ENCODE peak calls at places on chromosomes 13 and 19, in eight cellular contexts. One of them, this sample, is unnamed.
A peak's percentile ranks its signal among the peaks of the same experiment; 100 is the strongest.

GRCh38 chr19:11091343-11092153 is 2.3 kb downstream of the LDLR start:
- DNase-seq in lung: peak; percentile 61
- DNase-seq in HFFc6: peak; percentile 95
- DNase-seq in suprapubic skin: peak; percentile 87
- DNase-seq in GM12865: peak; percentile 44
- DNase-seq in lower leg skin: peak; percentile 94
- DNase-seq in BE2C: no peak
- DNase-seq in cardiac muscle cell: no peak
- DNase-seq in this sample: peak; percentile 41

GRCh38 chr13:70310720-70311119 is 202.5 kb upstream of the KLHL1 start:
- DNase-seq in HFFc6: no peak
- DNase-seq in lung: no peak
- DNase-seq in cardiac muscle cell: peak; percentile 72
- DNase-seq in lower leg skin: no peak
- DNase-seq in suprapubic skin: no peak
- DNase-seq in GM12865: peak; percentile 14
- DNase-seq in BE2C: peak; percentile 67
- DNase-seq in this sample: no peak

GRCh38 chr19:17401628-17402027 is 3.8 kb downstream of the BST2 start:
- DNase-seq in suprapubic skin: no peak
- DNase-seq in cardiac muscle cell: no peak
- DNase-seq in HFFc6: no peak
- DNase-seq in lower leg skin: no peak
- DNase-seq in lung: no peak
- DNase-seq in BE2C: no peak
- DNase-seq in GM12865: no peak
- DNase-seq in this sample: no peak

GRCh38 chr13:80524447-80525215 is 183.7 kb upstream of the SPRY2 start:
- DNase-seq in lung: no peak
- DNase-seq in lower leg skin: no peak
- DNase-seq in suprapubic skin: no peak
- DNase-seq in BE2C: no peak
- DNase-seq in HFFc6: no peak
- DNase-seq in cardiac muscle cell: no peak
- DNase-seq in GM12865: no peak
- DNase-seq in this sample: no peak

GRCh38 chr19:3532154-3533019 is 6.6 kb upstream of the TEKTIP1 start:
- DNase-seq in HFFc6: no peak
- DNase-seq in BE2C: no peak
- DNase-seq in GM12865: no peak
- DNase-seq in suprapubic skin: no peak
- DNase-seq in cardiac muscle cell: no peak
- DNase-seq in lower leg skin: no peak
- DNase-seq in lung: no peak
- DNase-seq in this sample: no peak

GRCh38 chr19:29667941-29668340 is 2.7 kb downstream of the PLEKHF1 start:
- DNase-seq in BE2C: no peak
- DNase-seq in cardiac muscle cell: no peak
- DNase-seq in lower leg skin: peak; percentile 71
- DNase-seq in suprapubic skin: no peak
- DNase-seq in HFFc6: no peak
- DNase-seq in lung: no peak
- DNase-seq in GM12865: peak; percentile 74
- DNase-seq in this sample: no peak

GRCh38 chr13:80131204-80131603 is 209.7 kb downstream of the SPRY2 start:
- DNase-seq in BE2C: peak; percentile 66
- DNase-seq in HFFc6: peak; percentile 20
- DNase-seq in lung: peak; percentile 82
- DNase-seq in GM12865: no peak
- DNase-seq in lower leg skin: no peak
- DNase-seq in suprapubic skin: peak; percentile 66
- DNase-seq in cardiac muscle cell: peak; percentile 86
- DNase-seq in this sample: no peak

GRCh38 chr13:44272692-44273091 is 100.9 kb upstream of the SERP2 start:
- DNase-seq in HFFc6: peak; percentile 39
- DNase-seq in BE2C: no peak
- DNase-seq in cardiac muscle cell: no peak
- DNase-seq in lung: no peak
- DNase-seq in suprapubic skin: no peak
- DNase-seq in lower leg skin: peak; percentile 59
- DNase-seq in GM12865: no peak
- DNase-seq in this sample: no peak

GRCh38 chr19:16315825-16316505 is 8.7 kb upstream of the KLF2 start:
- DNase-seq in BE2C: no peak
- DNase-seq in cardiac muscle cell: peak; percentile 48
- DNase-seq in lower leg skin: no peak
- DNase-seq in GM12865: no peak
- DNase-seq in suprapubic skin: peak; percentile 77
- DNase-seq in HFFc6: peak; percentile 98
- DNase-seq in lung: peak; percentile 59
- DNase-seq in this sample: no peak

GRCh38 chr19:15120135-15121026 is 13.2 kb downstream of the SYDE1 start:
- DNase-seq in lower leg skin: no peak
- DNase-seq in lung: no peak
- DNase-seq in HFFc6: no peak
- DNase-seq in BE2C: no peak
- DNase-seq in suprapubic skin: no peak
- DNase-seq in cardiac muscle cell: no peak
- DNase-seq in GM12865: no peak
- DNase-seq in this sample: no peak

GRCh38 chr13:40490086-40490723 is 176.2 kb downstream of the FOXO1 start:
- DNase-seq in lower leg skin: peak; percentile 73
- DNase-seq in HFFc6: no peak
- DNase-seq in BE2C: no peak
- DNase-seq in lung: no peak
- DNase-seq in suprapubic skin: no peak
- DNase-seq in cardiac muscle cell: no peak
- DNase-seq in GM12865: no peak
- DNase-seq in this sample: no peak

GRCh38 chr13:82933986-82934385 is 948.3 kb downstream of the SLITRK1 start:
- DNase-seq in suprapubic skin: no peak
- DNase-seq in BE2C: no peak
- DNase-seq in GM12865: no peak
- DNase-seq in lower leg skin: no peak
- DNase-seq in cardiac muscle cell: no peak
- DNase-seq in HFFc6: no peak
- DNase-seq in lung: no peak
- DNase-seq in this sample: no peak

GRCh38 chr13:73984949-73985691 is 149.1 kb downstream of the KLF12 start:
- DNase-seq in cardiac muscle cell: peak; percentile 57
- DNase-seq in BE2C: no peak
- DNase-seq in HFFc6: no peak
- DNase-seq in lower leg skin: no peak
- DNase-seq in GM12865: no peak
- DNase-seq in suprapubic skin: no peak
- DNase-seq in lung: peak; percentile 34
- DNase-seq in this sample: no peak

DNA sequence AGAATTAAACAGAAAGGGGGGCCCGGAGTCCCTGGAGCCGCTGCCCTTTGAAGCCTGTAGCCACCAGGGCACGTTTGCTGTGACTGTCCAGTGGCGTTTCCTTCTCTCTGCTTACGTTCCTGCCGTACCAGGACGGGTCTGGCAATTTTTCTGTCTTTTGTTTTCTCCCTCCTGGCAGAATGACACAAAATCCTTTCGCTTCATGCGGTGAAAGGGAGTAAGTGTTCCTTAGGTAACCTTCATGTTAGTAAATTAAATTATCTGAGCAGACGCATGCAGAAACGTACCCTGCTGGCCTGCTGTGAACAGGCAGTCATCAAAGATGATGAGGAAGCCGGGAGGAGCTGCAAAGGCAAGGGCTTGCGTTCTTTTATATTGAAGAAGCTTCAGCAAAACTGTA is 299.3 kb upstream of the ARGLU1 start:
- DNase-seq in suprapubic skin: no peak
- DNase-seq in lower leg skin: no peak
- DNase-seq in lung: no peak
- DNase-seq in cardiac muscle cell: no peak
- DNase-seq in GM12865: no peak
- DNase-seq in HFFc6: no peak
- DNase-seq in BE2C: peak; percentile 37
- DNase-seq in this sample: no peak
- TF ChIP-seq CTCF in suprapubic skin: no peak
- TF ChIP-seq CTCF in lower leg skin: no peak
- TF ChIP-seq CTCF in lung: no peak
- TF ChIP-seq CTCF in cardiac muscle cell: no peak
- TF ChIP-seq CTCF in GM12865: no peak
- TF ChIP-seq CTCF in HFFc6: no peak
- TF ChIP-seq CTCF in BE2C: peak; percentile 47
- TF ChIP-seq CTCF in this sample: no peak

GRCh38 chr19:23436944-23437343 is 41.7 kb upstream of the ZNF91 start:
- DNase-seq in lower leg skin: peak; percentile 25
- DNase-seq in GM12865: no peak
- DNase-seq in suprapubic skin: no peak
- DNase-seq in cardiac muscle cell: no peak
- DNase-seq in HFFc6: no peak
- DNase-seq in BE2C: peak; percentile 29
- DNase-seq in lung: no peak
- DNase-seq in this sample: no peak

GRCh38 chr19:23440207-23440606 is 44.9 kb upstream of the ZNF91 start:
- DNase-seq in suprapubic skin: no peak
- DNase-seq in GM12865: no peak
- DNase-seq in BE2C: peak; percentile 47
- DNase-seq in cardiac muscle cell: no peak
- DNase-seq in HFFc6: no peak
- DNase-seq in lower leg skin: no peak
- DNase-seq in lung: no peak
- DNase-seq in this sample: no peak

GRCh38 chr19:23437901-23438300 is 42.6 kb upstream of the ZNF91 start:
- DNase-seq in suprapubic skin: no peak
- DNase-seq in lung: no peak
- DNase-seq in HFFc6: peak; percentile 12
- DNase-seq in BE2C: peak; percentile 10
- DNase-seq in cardiac muscle cell: no peak
- DNase-seq in lower leg skin: no peak
- DNase-seq in GM12865: no peak
- DNase-seq in this sample: no peak

GRCh38 chr19:23439623-23440022 is 44.4 kb upstream of the ZNF91 start:
- DNase-seq in cardiac muscle cell: no peak
- DNase-seq in GM12865: no peak
- DNase-seq in HFFc6: no peak
- DNase-seq in BE2C: peak; percentile 35
- DNase-seq in suprapubic skin: no peak
- DNase-seq in lower leg skin: no peak
- DNase-seq in lung: no peak
- DNase-seq in this sample: no peak

GRCh38 chr19:23440791-23441190 is 45.5 kb upstream of the ZNF91 start:
- DNase-seq in HFFc6: no peak
- DNase-seq in cardiac muscle cell: no peak
- DNase-seq in BE2C: peak; percentile 56
- DNase-seq in lower leg skin: no peak
- DNase-seq in suprapubic skin: no peak
- DNase-seq in GM12865: peak; percentile 16
- DNase-seq in lung: no peak
- DNase-seq in this sample: no peak
- TF ChIP-seq CTCF in HFFc6: peak; percentile 65
- TF ChIP-seq CTCF in cardiac muscle cell: peak; percentile 27
- TF ChIP-seq CTCF in BE2C: peak; percentile 68
- TF ChIP-seq CTCF in lower leg skin: no peak
- TF ChIP-seq CTCF in suprapubic skin: no peak
- TF ChIP-seq CTCF in GM12865: peak; percentile 33
- TF ChIP-seq CTCF in lung: no peak
- TF ChIP-seq CTCF in this sample: peak; percentile 26

GRCh38 chr19:12365372-12366162 is at the start of gene ZNF442:
- DNase-seq in HFFc6: peak; percentile 95
- DNase-seq in lower leg skin: peak; percentile 99
- DNase-seq in cardiac muscle cell: peak; percentile 100
- DNase-seq in lung: peak; percentile 98
- DNase-seq in BE2C: peak; percentile 98
- DNase-seq in suprapubic skin: peak; percentile 98
- DNase-seq in GM12865: peak; percentile 95
- DNase-seq in this sample: peak; percentile 86
- TF ChIP-seq CTCF in HFFc6: peak; percentile 72
- TF ChIP-seq CTCF in lower leg skin: no peak
- TF ChIP-seq CTCF in cardiac muscle cell: peak; percentile 81
- TF ChIP-seq CTCF in lung: peak; percentile 21
- TF ChIP-seq CTCF in BE2C: peak; percentile 67
- TF ChIP-seq CTCF in suprapubic skin: peak; percentile 37
- TF ChIP-seq CTCF in GM12865: no peak
- TF ChIP-seq CTCF in this sample: no peak

GRCh38 chr19:50383307-50383851 is 768 bp upstream of the POLD1 start:
- DNase-seq in lower leg skin: no peak
- DNase-seq in GM12865: no peak
- DNase-seq in HFFc6: no peak
- DNase-seq in suprapubic skin: no peak
- DNase-seq in cardiac muscle cell: no peak
- DNase-seq in BE2C: peak; percentile 12
- DNase-seq in lung: no peak
- DNase-seq in this sample: no peak

GRCh38 chr19:50381881-50382729 is 2.0 kb upstream of the POLD1 start:
- DNase-seq in BE2C: peak; percentile 10
- DNase-seq in GM12865: no peak
- DNase-seq in lung: no peak
- DNase-seq in suprapubic skin: no peak
- DNase-seq in lower leg skin: no peak
- DNase-seq in cardiac muscle cell: no peak
- DNase-seq in HFFc6: no peak
- DNase-seq in this sample: no peak

GRCh38 chr19:50384685-50385535 is 763 bp downstream of the POLD1 start:
- DNase-seq in suprapubic skin: no peak
- DNase-seq in GM12865: no peak
- DNase-seq in HFFc6: no peak
- DNase-seq in BE2C: no peak
- DNase-seq in lung: no peak
- DNase-seq in cardiac muscle cell: peak; percentile 11
- DNase-seq in lower leg skin: no peak
- DNase-seq in this sample: no peak

GRCh38 chr19:50387176-50387867 is 3.2 kb downstream of the POLD1 start:
- DNase-seq in GM12865: no peak
- DNase-seq in lung: no peak
- DNase-seq in lower leg skin: no peak
- DNase-seq in BE2C: no peak
- DNase-seq in HFFc6: no peak
- DNase-seq in suprapubic skin: no peak
- DNase-seq in cardiac muscle cell: no peak
- DNase-seq in this sample: no peak

DNA sequence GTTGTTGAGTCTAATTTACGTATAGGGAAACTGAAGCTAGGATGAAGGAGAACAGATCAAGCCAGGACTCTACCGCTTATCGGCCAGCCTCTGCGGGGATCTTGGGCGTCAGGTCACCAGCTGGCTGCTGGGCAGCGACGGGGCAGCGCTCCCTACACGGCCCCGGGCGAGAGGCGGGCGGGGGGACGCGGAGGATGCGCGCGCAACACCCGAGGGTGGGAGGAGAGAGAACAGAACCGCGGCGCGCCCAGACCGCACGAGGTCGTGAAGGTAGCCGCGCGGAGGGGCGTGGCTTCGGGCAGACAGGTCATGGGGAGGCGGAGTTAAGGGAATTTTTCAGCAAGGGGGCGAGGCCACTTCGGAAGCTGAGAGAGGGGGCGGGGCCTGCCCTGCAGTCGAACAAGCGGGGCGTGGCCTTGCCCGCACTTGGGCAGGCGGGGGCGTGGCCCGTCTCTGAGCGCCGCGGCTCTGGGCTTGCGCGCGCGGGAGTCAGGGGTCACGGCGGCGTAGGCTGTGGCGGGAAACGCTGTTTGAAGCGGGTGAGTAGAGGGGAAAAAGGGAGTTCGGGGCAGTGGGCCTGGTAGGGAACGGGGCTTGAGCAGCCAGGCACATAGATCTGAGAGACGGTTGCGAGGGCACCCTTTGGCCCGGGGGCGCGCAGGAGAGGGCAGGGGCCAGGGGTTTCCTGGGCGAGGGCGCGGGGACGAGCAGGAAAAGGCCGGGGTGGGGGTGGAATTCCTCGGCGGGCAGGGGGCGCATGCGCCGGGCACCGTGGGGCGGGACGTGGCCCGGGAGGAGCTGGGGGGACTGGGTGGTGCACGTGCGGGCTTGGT is at the start of gene POLD1:
- DNase-seq in BE2C: peak; percentile 99
- DNase-seq in lung: peak; percentile 97
- DNase-seq in GM12865: peak; percentile 100
- DNase-seq in lower leg skin: peak; percentile 99
- DNase-seq in HFFc6: peak; percentile 96
- DNase-seq in cardiac muscle cell: peak; percentile 100
- DNase-seq in suprapubic skin: peak; percentile 98
- DNase-seq in this sample: peak; percentile 99
- TF ChIP-seq CTCF in BE2C: no peak
- TF ChIP-seq CTCF in lung: no peak
- TF ChIP-seq CTCF in GM12865: no peak
- TF ChIP-seq CTCF in lower leg skin: no peak
- TF ChIP-seq CTCF in HFFc6: peak; percentile 20
- TF ChIP-seq CTCF in cardiac muscle cell: no peak
- TF ChIP-seq CTCF in suprapubic skin: no peak
- TF ChIP-seq CTCF in this sample: no peak

This sample was measured in mesothelial cell of epicardium.